ENCODE peak calls at places on chromosome 9, in nine cellular contexts. G is endodermal cell; I is CD4-positive, alpha-beta T cell; S is tibial nerve; M is IMR-90; Z is epithelial cell of esophagus; C is progenitor cell of endocrine pancreas; U is Calu3; A is osteoblast. B is an unnamed sample.

GRCh38 chr9:25935188-25935587 is 256.9 kb upstream of the TUSC1 start:
- DNase-seq in G (no peak), I (no peak), S (no peak), M (no peak), Z (peak), C (no peak), U (no peak), A (no peak), B (no peak)

GRCh38 chr9:129497064-129497836 is 123.7 kb downstream of the C9orf50 start:
- DNase-seq in G (no peak), I (no peak), S (no peak), M (no peak), Z (no peak), C (no peak), U (no peak), A (peak), B (no peak)

GRCh38 chr9:14842269-14842668 is 68.0 kb downstream of the FREM1 start:
- DNase-seq in G (no peak), I (no peak), S (no peak), M (no peak), Z (no peak), C (no peak), U (no peak), A (no peak), B (no peak)

GRCh38 chr9:94760646-94761045 is 34.1 kb downstream of the AOPEP start:
- DNase-seq in G (no peak), I (no peak), S (no peak), M (no peak), Z (no peak), C (no peak), U (no peak), A (no peak), B (no peak)

GRCh38 chr9:93577045-93577939 is 908 bp downstream of the PHF2 start:
- DNase-seq in G (peak), I (no peak), S (no peak), M (no peak), Z (peak), C (no peak), U (no peak), A (peak), B (peak)

GRCh38 chr9:136697821-136698526 is 10.7 kb upstream of the AGPAT2 start:
- DNase-seq in G (no peak), I (no peak), S (no peak), M (no peak), Z (no peak), C (no peak), U (no peak), A (no peak), B (no peak)

GRCh38 chr9:36398745-36399144 is 1.3 kb downstream of the RNF38 start:
- DNase-seq in G (no peak), I (no peak), S (no peak), M (peak), Z (peak), C (no peak), U (no peak), A (peak), B (peak)

GRCh38 chr9:19975499-19975898 is 186.7 kb upstream of the SLC24A2 start:
- DNase-seq in G (no peak), I (no peak), S (no peak), M (no peak), Z (peak), C (no peak), U (no peak), A (no peak), B (no peak)

GRCh38 chr9:98993570-98993945 is 49.9 kb downstream of the COL15A1 start:
- DNase-seq in G (peak), I (no peak), S (no peak), M (no peak), Z (no peak), C (no peak), U (peak), A (peak), B (no peak)

GRCh38 chr9:135507104-135508035 is 6.9 kb downstream of the MRPS2 start:
- DNase-seq in G (peak), I (peak), S (no peak), M (no peak), Z (no peak), C (no peak), U (no peak), A (peak), B (no peak)

GRCh38 chr9:89313842-89314241 is 2.8 kb downstream of the CKS2 start:
- DNase-seq in G (no peak), I (no peak), S (no peak), M (peak), Z (no peak), C (no peak), U (no peak), A (no peak), B (no peak)

GRCh38 chr9:21002040-21002439 is 29.4 kb downstream of the HACD4 start:
- DNase-seq in G (no peak), I (no peak), S (no peak), M (no peak), Z (no peak), C (no peak), U (no peak), A (no peak), B (no peak)

GRCh38 chr9:35731415-35732184 is 395 bp downstream of the TLN1 start:
- DNase-seq in G (no peak), I (no peak), S (peak), M (no peak), Z (peak), C (no peak), U (no peak), A (no peak), B (peak)

GRCh38 chr9:126297656-126298318 is 28.8 kb upstream of the MVB12B start:
- DNase-seq in G (no peak), I (no peak), S (no peak), M (no peak), Z (no peak), C (no peak), U (no peak), A (peak), B (no peak)

GRCh38 chr9:81389569-81389993 is 299.8 kb downstream of the TLE1 start:
- DNase-seq in G (no peak), I (no peak), S (peak), M (peak), Z (peak), C (no peak), U (peak), A (peak), B (peak)

GRCh38 chr9:81318571-81318970 is 370.8 kb downstream of the TLE1 start:
- DNase-seq in G (no peak), I (no peak), S (no peak), M (peak), Z (peak), C (no peak), U (peak), A (peak), B (peak)

GRCh38 chr9:110049699-110050450 is 158.1 kb downstream of the C9orf152 start:
- DNase-seq in G (peak), I (no peak), S (no peak), M (no peak), Z (peak), C (peak), U (peak), A (peak), B (peak)

GRCh38 chr9:38315085-38315595 is 77.4 kb upstream of the ALDH1B1 start:
- DNase-seq in G (no peak), I (no peak), S (no peak), M (no peak), Z (no peak), C (no peak), U (no peak), A (no peak), B (no peak)

GRCh38 chr9:129008469-129008965 is 19.6 kb downstream of the SH3GLB2 start:
- DNase-seq in G (no peak), I (no peak), S (no peak), M (no peak), Z (no peak), C (no peak), U (no peak), A (peak), B (no peak)

GRCh38 chr9:100652850-100653249 is 75.0 kb downstream of the CAVIN4 start:
- DNase-seq in G (no peak), I (no peak), S (no peak), M (no peak), Z (no peak), C (no peak), U (no peak), A (no peak), B (no peak)

GRCh38 chr9:12904261-12905000 is 129.6 kb downstream of the LURAP1L start:
- DNase-seq in G (no peak), I (no peak), S (no peak), M (no peak), Z (no peak), C (no peak), U (no peak), A (no peak), B (no peak)

GRCh38 chr9:106179181-106179580 is 484.8 kb downstream of the TMEM38B start:
- DNase-seq in G (no peak), I (no peak), S (no peak), M (no peak), Z (no peak), C (no peak), U (no peak), A (no peak), B (no peak)

GRCh38 chr9:40914772-40915659 is 213.5 kb downstream of the FOXD4L6 start:
- DNase-seq in G (peak), I (no peak), S (no peak), M (no peak), Z (no peak), C (no peak), U (no peak), A (no peak), B (no peak)

GRCh38 chr9:127281887-127282286 is 17.3 kb downstream of the GARNL3 start:
- DNase-seq in G (no peak), I (no peak), S (no peak), M (no peak), Z (no peak), C (no peak), U (no peak), A (no peak), B (no peak)

GRCh38 chr9:14462950-14463349 is 149.0 kb upstream of the NFIB start:
- DNase-seq in G (no peak), I (no peak), S (no peak), M (no peak), Z (no peak), C (no peak), U (no peak), A (peak), B (no peak)

GRCh38 chr9:34463098-34463900 is 4.7 kb downstream of the DNAI1 start:
- DNase-seq in G (peak), I (no peak), S (no peak), M (peak), Z (peak), C (no peak), U (peak), A (peak), B (peak)

GRCh38 chr9:99069075-99069474 is 35.8 kb upstream of the TGFBR1 start:
- DNase-seq in G (no peak), I (no peak), S (no peak), M (no peak), Z (no peak), C (no peak), U (no peak), A (no peak), B (no peak)

GRCh38 chr9:130713286-130713975 is 19.9 kb downstream of the EXOSC2 start:
- DNase-seq in G (peak), I (no peak), S (peak), M (peak), Z (peak), C (no peak), U (no peak), A (peak), B (peak)

GRCh38 chr9:20504930-20505329 is 117.4 kb downstream of the MLLT3 start:
- DNase-seq in G (no peak), I (no peak), S (no peak), M (no peak), Z (no peak), C (no peak), U (no peak), A (no peak), B (no peak)

GRCh38 chr9:16543225-16543624 is 327.2 kb downstream of the BNC2 start:
- DNase-seq in G (no peak), I (no peak), S (no peak), M (no peak), Z (no peak), C (no peak), U (no peak), A (no peak), B (no peak)

GRCh38 chr9:77152289-77152688 is 25.0 kb upstream of the VPS13A start:
- DNase-seq in G (no peak), I (no peak), S (no peak), M (no peak), Z (no peak), C (no peak), U (no peak), A (no peak), B (no peak)

GRCh38 chr9:92664394-92665152 is 5.4 kb downstream of the IPPK start:
- DNase-seq in G (peak), I (no peak), S (no peak), M (peak), Z (no peak), C (no peak), U (no peak), A (peak), B (no peak)

DNA sequence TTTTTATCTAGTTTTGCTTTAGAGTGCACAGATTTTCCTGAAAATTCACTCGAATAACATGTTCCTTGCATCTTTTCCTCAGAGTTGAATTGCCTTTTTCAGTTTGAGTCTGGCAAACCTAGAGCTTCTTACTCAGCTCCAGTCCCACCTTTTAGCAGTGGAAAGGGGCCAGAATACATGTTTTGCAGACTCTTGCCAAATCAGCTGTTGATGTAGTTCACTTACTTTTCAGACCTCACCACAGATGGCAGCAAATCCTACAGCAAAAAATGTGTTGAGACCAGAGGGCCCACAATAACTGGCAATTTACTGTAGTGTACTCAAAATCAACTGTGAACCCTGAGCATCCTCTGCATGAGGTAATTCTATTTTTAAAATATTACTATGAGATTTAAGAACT is 545.2 kb upstream of the ACO1 start:
- DNase-seq in G (peak), I (no peak), S (no peak), M (no peak), Z (peak), C (no peak), U (peak), A (no peak), B (peak)
- TF ChIP-seq CTCF in G (peak), I (no peak), S (no peak), M (no peak), Z (peak), C (peak), U (no peak), A (no peak), B (peak)

GRCh38 chr9:124392855-124393460 is 22.3 kb downstream of the PSMB7 start:
- DNase-seq in G (peak), I (no peak), S (no peak), M (peak), Z (peak), C (no peak), U (peak), A (peak), B (peak)
- TF ChIP-seq CTCF in G (peak), I (no peak), S (no peak), M (peak), Z (peak), C (peak), U (no peak), A (peak), B (peak)

DNA sequence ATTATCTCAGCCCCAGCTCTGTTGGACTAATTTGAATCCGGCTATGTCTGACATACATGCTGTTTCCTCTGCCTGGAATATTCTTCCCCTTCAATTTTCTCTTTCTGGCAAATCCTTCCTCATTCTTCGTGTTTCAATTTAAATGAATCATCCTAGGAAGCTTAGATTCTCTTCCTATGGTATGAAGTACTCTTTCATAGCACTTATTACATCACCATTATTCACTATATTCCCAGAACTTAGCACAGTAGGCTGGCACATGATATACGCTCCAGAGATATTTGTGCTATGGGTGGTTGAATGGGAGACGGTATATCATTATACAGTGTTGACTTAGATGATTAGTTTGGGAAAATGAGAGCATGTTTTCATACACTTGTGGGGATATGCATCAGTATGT is 91.0 kb upstream of the JAK2 start:
- DNase-seq in G (no peak), I (no peak), S (no peak), M (peak), Z (peak), C (no peak), U (no peak), A (peak), B (peak)
- TF ChIP-seq CTCF in G (no peak), I (no peak), S (no peak), M (no peak), Z (no peak), C (no peak), U (no peak), A (no peak), B (no peak)

GRCh38 chr9:72363226-72363625 is 1.8 kb downstream of the ZFAND5 start:
- DNase-seq in G (no peak), I (no peak), S (no peak), M (no peak), Z (peak), C (no peak), U (no peak), A (peak), B (no peak)

GRCh38 chr9:72362680-72363139 is 2.3 kb downstream of the ZFAND5 start:
- DNase-seq in G (peak), I (peak), S (peak), M (peak), Z (peak), C (no peak), U (peak), A (peak), B (peak)

GRCh38 chr9:72364679-72365524 is at the start of gene ZFAND5:
- DNase-seq in G (peak), I (peak), S (peak), M (peak), Z (peak), C (peak), U (peak), A (peak), B (peak)

GRCh38 chr9:72363908-72364678 is 915 bp downstream of the ZFAND5 start:
- DNase-seq in G (peak), I (peak), S (no peak), M (peak), Z (peak), C (peak), U (peak), A (peak), B (peak)

GRCh38 chr9:72365525-72366256 is 683 bp upstream of the ZFAND5 start:
- DNase-seq in G (peak), I (peak), S (peak), M (peak), Z (no peak), C (peak), U (peak), A (peak), B (peak)
- TF ChIP-seq CTCF in G (peak), I (no peak), S (peak), M (peak), Z (no peak), C (peak), U (no peak), A (peak), B (peak)